ENCODE peak calls at places on chromosomes 16 and 17, in five cellular contexts. K, W, M, B and Y are unnamed samples.

GRCh38 chr16:69847643-69848042 is 85.5 kb downstream of the WWP2 start:
- DNase-seq in K (no peak), W (no peak), M (no peak), B (no peak), Y (no peak)

GRCh38 chr17:39002991-39003715 is 36.0 kb upstream of the FBXO47 start:
- DNase-seq in K (no peak), W (no peak), M (no peak), B (no peak), Y (peak; percentile 77)

GRCh38 chr16:78303946-78304345 is 204.5 kb downstream of the WWOX start:
- DNase-seq in K (no peak), W (no peak), M (no peak), B (no peak), Y (no peak)

GRCh38 chr17:13222931-13223330 is 205.1 kb upstream of the ELAC2 start:
- DNase-seq in K (no peak), W (no peak), M (no peak), B (no peak), Y (no peak)

GRCh38 chr17:80063815-80064585 is 27.6 kb downstream of the CCDC40 start:
- DNase-seq in K (peak; percentile 68), W (peak; percentile 93), M (no peak), B (peak; percentile 24), Y (peak; percentile 41)

GRCh38 chr16:83147244-83147643 is 520.5 kb downstream of the CDH13 start:
- DNase-seq in K (no peak), W (no peak), M (no peak), B (no peak), Y (no peak)

GRCh38 chr17:44010966-44011647 is 3.7 kb downstream of the TMEM101 start:
- DNase-seq in K (no peak), W (no peak), M (no peak), B (no peak), Y (no peak)

GRCh38 chr17:19244357-19244756 is 7.2 kb downstream of the EPN2 start:
- DNase-seq in K (no peak), W (no peak), M (no peak), B (no peak), Y (no peak)

GRCh38 chr17:69175812-69176517 is 34.3 kb upstream of the ABCA6 start:
- DNase-seq in K (no peak), W (peak; percentile 24), M (no peak), B (peak; percentile 77), Y (no peak)

GRCh38 chr17:75081611-75082540 is 5.9 kb upstream of the SLC16A5 start:
- DNase-seq in K (no peak), W (no peak), M (no peak), B (no peak), Y (no peak)

GRCh38 chr17:10177131-10177920 is 21.1 kb downstream of the GAS7 start:
- DNase-seq in K (no peak), W (no peak), M (peak; percentile 10), B (no peak), Y (no peak)

GRCh38 chr16:29790949-29791844 is 646 bp downstream of the KIF22 start:
- DNase-seq in K (no peak), W (peak; percentile 38), M (no peak), B (no peak), Y (no peak)

GRCh38 chr16:57563761-57564160 is 21.3 kb downstream of the ADGRG5 start:
- DNase-seq in K (no peak), W (no peak), M (no peak), B (no peak), Y (no peak)

GRCh38 chr17:19003966-19004600 is 481 bp downstream of the FAM83G start:
- DNase-seq in K (no peak), W (peak; percentile 75), M (no peak), B (no peak), Y (peak; percentile 61)

GRCh38 chr17:65794572-65794971 is 233.1 kb upstream of the AXIN2 start:
- DNase-seq in K (no peak), W (peak; percentile 49), M (no peak), B (peak; percentile 48), Y (peak; percentile 19)

GRCh38 chr17:57868007-57868774 is 18.3 kb upstream of the MRPS23 start:
- DNase-seq in K (peak; percentile 88), W (peak; percentile 97), M (peak; percentile 86), B (peak; percentile 90), Y (peak; percentile 28)

GRCh38 chr16:88428156-88428555 is 24.9 kb upstream of the ZFPM1 start:
- DNase-seq in K (no peak), W (no peak), M (no peak), B (no peak), Y (no peak)

GRCh38 chr16:1690810-1691209 is 12.7 kb downstream of the JPT2 start:
- DNase-seq in K (no peak), W (no peak), M (no peak), B (no peak), Y (no peak)

GRCh38 chr16:67167588-67167987 is 2.8 kb upstream of the NOL3 start:
- DNase-seq in K (no peak), W (no peak), M (no peak), B (no peak), Y (no peak)

GRCh38 chr17:4427505-4427904 is 6.2 kb upstream of the SPNS3 start:
- DNase-seq in K (no peak), W (no peak), M (no peak), B (no peak), Y (no peak)

GRCh38 chr17:27381007-27381501 is 75.2 kb upstream of the KSR1 start:
- DNase-seq in K (peak; percentile 43), W (peak; percentile 78), M (peak; percentile 91), B (peak; percentile 74), Y (peak; percentile 60)

GRCh38 chr17:49277638-49278037 is 47.1 kb upstream of the PHOSPHO1 start:
- DNase-seq in K (no peak), W (no peak), M (no peak), B (no peak), Y (no peak)

GRCh38 chr17:8844229-8845218 is 22.9 kb downstream of the PIK3R6 start:
- DNase-seq in K (no peak), W (no peak), M (no peak), B (no peak), Y (no peak)

GRCh38 chr17:35775583-35775982 is 14.9 kb downstream of the C17orf50 start:
- DNase-seq in K (no peak), W (no peak), M (no peak), B (no peak), Y (no peak)

GRCh38 chr17:65544658-65545057 is 16.8 kb downstream of the AXIN2 start:
- DNase-seq in K (no peak), W (no peak), M (peak; percentile 17), B (no peak), Y (no peak)

GRCh38 chr16:81532491-81533174 is 88.0 kb downstream of the CMIP start:
- DNase-seq in K (no peak), W (peak; percentile 67), M (peak; percentile 60), B (no peak), Y (peak; percentile 29)

GRCh38 chr17:19343256-19343630 is 19.3 kb downstream of the B9D1 start:
- DNase-seq in K (peak; percentile 13), W (no peak), M (no peak), B (no peak), Y (no peak)

GRCh38 chr16:3950343-3951193 is 70.1 kb upstream of the CREBBP start:
- DNase-seq in K (peak; percentile 90), W (no peak), M (no peak), B (no peak), Y (peak; percentile 98)

GRCh38 chr16:24683250-24683649 is 46.2 kb upstream of the TNRC6A start:
- DNase-seq in K (no peak), W (no peak), M (no peak), B (no peak), Y (no peak)

GRCh38 chr16:88731699-88732098 is 25.4 kb downstream of the CTU2 start:
- DNase-seq in K (no peak), W (peak; percentile 83), M (no peak), B (no peak), Y (no peak)

GRCh38 chr17:48724241-48725004 is 1.4 kb downstream of the PRAC2 start:
- DNase-seq in K (peak; percentile 75), W (peak; percentile 68), M (peak; percentile 89), B (peak; percentile 32), Y (peak; percentile 90)

GRCh38 chr16:2282866-2283555 is 15.1 kb upstream of the RNPS1 start:
- DNase-seq in K (no peak), W (no peak), M (no peak), B (no peak), Y (no peak)

GRCh38 chr16:88697116-88697830 is 8.9 kb downstream of the RNF166 start:
- DNase-seq in K (no peak), W (no peak), M (no peak), B (no peak), Y (no peak)

GRCh38 chr17:7404737-7405412 is 978 bp upstream of the TMEM256 start:
- DNase-seq in K (peak; percentile 80), W (peak; percentile 56), M (peak; percentile 92), B (no peak), Y (peak; percentile 35)

GRCh38 chr17:46769531-46770438 is 48.7 kb downstream of the WNT3 start:
- DNase-seq in K (no peak), W (no peak), M (no peak), B (no peak), Y (no peak)

GRCh38 chr17:78175643-78175981 is 7.2 kb downstream of the SYNGR2 start:
- DNase-seq in K (no peak), W (no peak), M (no peak), B (no peak), Y (no peak)
- TF ChIP-seq POLR2A in K (no peak), W (no peak), M (no peak), B (no peak), Y (no peak)

DNA sequence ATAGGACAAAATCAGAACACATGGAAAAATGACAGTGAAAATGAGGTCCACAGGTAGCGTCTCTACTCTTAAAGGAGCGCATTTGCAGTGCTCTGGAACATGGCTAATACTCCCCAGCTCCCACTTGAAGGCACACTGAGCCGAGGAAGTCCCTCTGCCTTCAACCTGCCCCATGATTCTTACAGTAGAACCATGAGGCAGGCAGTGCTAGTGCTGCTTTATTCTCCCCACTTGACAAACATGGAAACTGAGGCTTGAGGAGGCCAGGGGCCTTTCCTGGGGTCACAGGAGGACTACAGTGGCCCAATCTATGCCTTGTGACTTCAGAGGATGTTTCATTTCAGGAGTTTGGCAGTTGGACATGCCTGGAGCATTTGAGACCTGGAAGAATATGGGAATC is 244.1 kb upstream of the MAF start:
- DNase-seq in K (no peak), W (no peak), M (no peak), B (no peak), Y (no peak)
- H3K27ac ChIP-seq in K (no peak overlapping the region), W (no peak overlapping the region), M (no peak overlapping the region), B (no peak overlapping the region), Y (no peak overlapping the region)

DNA sequence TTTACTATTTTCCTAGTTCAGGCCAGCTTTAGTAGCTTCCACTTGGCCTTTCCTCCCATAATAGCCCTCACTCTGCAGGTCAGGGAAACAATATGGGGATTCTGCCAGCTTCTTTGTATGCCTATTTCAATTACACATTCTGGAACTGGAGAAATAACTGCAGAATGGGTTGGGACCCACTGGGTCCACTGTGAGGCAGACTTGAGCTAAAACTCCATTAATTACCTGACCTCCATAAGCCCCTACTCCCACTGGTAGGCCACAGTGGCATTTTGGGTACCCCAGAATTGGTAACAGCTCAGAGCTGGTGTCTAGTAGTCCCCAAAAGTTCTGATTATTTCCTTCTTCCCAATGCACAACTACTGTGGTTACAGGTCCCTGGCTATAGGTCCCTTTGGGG is 16.7 kb upstream of the TENT4B start:
- DNase-seq in K (no peak), W (no peak), M (no peak), B (no peak), Y (no peak)
- TF ChIP-seq CTCF in K (no peak), W (no peak), M (no peak), B (no peak), Y (no peak)

DNA sequence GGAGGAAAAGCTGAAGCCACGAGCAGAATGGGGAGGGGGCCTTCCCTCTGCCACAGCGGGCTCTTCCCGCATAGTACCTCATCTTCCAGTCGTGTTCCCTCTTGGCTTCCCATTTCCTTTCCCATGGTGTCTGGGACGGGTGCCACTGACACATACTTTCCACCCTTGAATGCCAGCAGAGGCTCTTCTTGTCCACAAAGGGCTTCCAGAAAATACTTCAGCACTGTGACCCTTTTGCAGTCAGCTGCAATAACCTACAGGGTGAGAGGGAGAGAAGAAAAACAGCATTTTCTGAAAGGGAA is 30.7 kb downstream of the HIC1 start:
- DNase-seq in K (peak; percentile 72), W (no peak), M (no peak), B (no peak), Y (no peak)
- TF ChIP-seq POLR2A in K (no peak), W (no peak), M (no peak), B (no peak), Y (no peak)